ENCODE peak calls at places on chromosomes 3 and 15, in six cellular contexts. One of them, this sample, is unnamed.

GRCh38 chr3:146274833-146275232 is 23.9 kb upstream of the PLSCR4 start:
- DNase-seq in AG04450: peak; percentile 81
- DNase-seq in naive thymus-derived CD4-positive, alpha-beta T cell: no peak
- DNase-seq in psoas muscle: no peak
- DNase-seq in activated CD8-positive, alpha-beta memory T cell treated with anti-CD3 and anti-CD28 coated beads, Interleukin-2, amount 50 U/mL, for 4 hours: no peak
- DNase-seq in cardiac muscle cell: peak; percentile 95
- DNase-seq in this sample: no peak

GRCh38 chr3:22121068-22121706 is 370.2 kb upstream of the ZNF385D start:
- DNase-seq in AG04450: no peak
- DNase-seq in naive thymus-derived CD4-positive, alpha-beta T cell: no peak
- DNase-seq in psoas muscle: no peak
- DNase-seq in activated CD8-positive, alpha-beta memory T cell treated with anti-CD3 and anti-CD28 coated beads, Interleukin-2, amount 50 U/mL, for 4 hours: no peak
- DNase-seq in cardiac muscle cell: no peak
- DNase-seq in this sample: no peak

GRCh38 chr3:143668924-143669790 is 179.1 kb downstream of the SLC9A9 start:
- DNase-seq in AG04450: no peak
- DNase-seq in naive thymus-derived CD4-positive, alpha-beta T cell: no peak
- DNase-seq in psoas muscle: no peak
- DNase-seq in activated CD8-positive, alpha-beta memory T cell treated with anti-CD3 and anti-CD28 coated beads, Interleukin-2, amount 50 U/mL, for 4 hours: no peak
- DNase-seq in cardiac muscle cell: no peak
- DNase-seq in this sample: no peak

GRCh38 chr15:57382222-57382621 is 5.9 kb downstream of the CGNL1 start:
- DNase-seq in AG04450: no peak
- DNase-seq in naive thymus-derived CD4-positive, alpha-beta T cell: no peak
- DNase-seq in psoas muscle: no peak
- DNase-seq in activated CD8-positive, alpha-beta memory T cell treated with anti-CD3 and anti-CD28 coated beads, Interleukin-2, amount 50 U/mL, for 4 hours: no peak
- DNase-seq in cardiac muscle cell: no peak
- DNase-seq in this sample: no peak

GRCh38 chr15:25784141-25784540 is 79.0 kb downstream of the ATP10A start:
- DNase-seq in AG04450: no peak
- DNase-seq in naive thymus-derived CD4-positive, alpha-beta T cell: no peak
- DNase-seq in psoas muscle: no peak
- DNase-seq in activated CD8-positive, alpha-beta memory T cell treated with anti-CD3 and anti-CD28 coated beads, Interleukin-2, amount 50 U/mL, for 4 hours: no peak
- DNase-seq in cardiac muscle cell: no peak
- DNase-seq in this sample: no peak

GRCh38 chr15:73305331-73306211 is 63.2 kb downstream of the HCN4 start:
- DNase-seq in AG04450: peak; percentile 13
- DNase-seq in naive thymus-derived CD4-positive, alpha-beta T cell: no peak
- DNase-seq in psoas muscle: no peak
- DNase-seq in activated CD8-positive, alpha-beta memory T cell treated with anti-CD3 and anti-CD28 coated beads, Interleukin-2, amount 50 U/mL, for 4 hours: no peak
- DNase-seq in cardiac muscle cell: peak; percentile 86
- DNase-seq in this sample: peak; percentile 36

GRCh38 chr3:190514163-190515153 is 573 bp downstream of the IL1RAP start:
- DNase-seq in AG04450: no peak
- DNase-seq in naive thymus-derived CD4-positive, alpha-beta T cell: peak; percentile 23
- DNase-seq in psoas muscle: peak; percentile 38
- DNase-seq in activated CD8-positive, alpha-beta memory T cell treated with anti-CD3 and anti-CD28 coated beads, Interleukin-2, amount 50 U/mL, for 4 hours: peak; percentile 21
- DNase-seq in cardiac muscle cell: peak; percentile 73
- DNase-seq in this sample: peak; percentile 55

GRCh38 chr15:25894371-25894902 is 31.3 kb upstream of the ATP10A start:
- DNase-seq in AG04450: no peak
- DNase-seq in naive thymus-derived CD4-positive, alpha-beta T cell: no peak
- DNase-seq in psoas muscle: no peak
- DNase-seq in activated CD8-positive, alpha-beta memory T cell treated with anti-CD3 and anti-CD28 coated beads, Interleukin-2, amount 50 U/mL, for 4 hours: no peak
- DNase-seq in cardiac muscle cell: no peak
- DNase-seq in this sample: no peak

GRCh38 chr15:74631935-74632560 is 16.4 kb downstream of the CLK3 start:
- DNase-seq in AG04450: no peak
- DNase-seq in naive thymus-derived CD4-positive, alpha-beta T cell: peak; percentile 26
- DNase-seq in psoas muscle: peak; percentile 55
- DNase-seq in activated CD8-positive, alpha-beta memory T cell treated with anti-CD3 and anti-CD28 coated beads, Interleukin-2, amount 50 U/mL, for 4 hours: peak; percentile 63
- DNase-seq in cardiac muscle cell: peak; percentile 59
- DNase-seq in this sample: peak; percentile 76